ENCODE peak calls at places on chromosome 13, in four cellular contexts. B is stimulated activated CD8-positive, alpha-beta memory T cell treated with anti-CD3 and anti-CD28 coated beads, Interleukin-7, amount 100 ng/mL, for 4 hours; Z is naive thymus-derived CD8-positive, alpha-beta T cell; V is DND-41. C is an unnamed sample.

GRCh38 chr13:70518081-70518480 is 409.8 kb upstream of the KLHL1 start:
- DNase-seq in Z (no peak), B (no peak), V (no peak), C (no peak)

GRCh38 chr13:61728468-61728867 is 312.8 kb upstream of the PCDH20 start:
- DNase-seq in Z (no peak), B (no peak), V (no peak), C (no peak)

GRCh38 chr13:49404621-49405020 is 39.2 kb downstream of the CAB39L start:
- DNase-seq in Z (no peak), B (no peak), V (no peak), C (no peak)

GRCh38 chr13:98206946-98207345 is 29.9 kb upstream of the RNF113B start:
- DNase-seq in B (no peak), V (no peak), Z (no peak), C (no peak)

GRCh38 chr13:94921181-94921580 is 208.8 kb upstream of the SOX21 start:
- DNase-seq in V (no peak), B (no peak), Z (no peak), C (no peak)

GRCh38 chr13:40981361-40981760 is 37.8 kb downstream of the ELF1 start:
- DNase-seq in Z (no peak), B (no peak), V (no peak), C (no peak)

GRCh38 chr13:95301947-95302386 is 716 bp upstream of the ABCC4 start:
- DNase-seq in B (peak; percentile 8), V (no peak), Z (no peak), C (no peak)

GRCh38 chr13:37074703-37075102 is 15.2 kb upstream of the SUPT20H start:
- DNase-seq in V (no peak), Z (no peak), B (no peak), C (no peak)

GRCh38 chr13:106350208-106350607 is 185.3 kb downstream of the EFNB2 start:
- DNase-seq in V (no peak), B (no peak), Z (no peak), C (no peak)

GRCh38 chr13:95834134-95834765 is 157.3 kb downstream of the DNAJC3 start:
- DNase-seq in Z (peak; percentile 41), B (peak; percentile 13), V (peak; percentile 61), C (peak; percentile 58)

GRCh38 chr13:51935326-51936171 is 73.8 kb downstream of the CCDC70 start:
- DNase-seq in B (no peak), V (no peak), Z (no peak), C (no peak)

GRCh38 chr13:92315265-92315664 is 911.3 kb upstream of the GPC6 start:
- DNase-seq in B (no peak), V (no peak), Z (no peak), C (no peak)

GRCh38 chr13:47896546-47896945 is 104.5 kb downstream of the SUCLA2 start:
- DNase-seq in Z (no peak), V (no peak), B (no peak), C (no peak)

GRCh38 chr13:32650705-32651311 is 64.6 kb downstream of the PDS5B start:
- DNase-seq in B (peak; percentile 23), V (peak; percentile 63), Z (peak; percentile 34), C (peak; percentile 60)

GRCh38 chr13:60620611-60621395 is 223.8 kb downstream of the TDRD3 start:
- DNase-seq in V (no peak), Z (no peak), B (no peak), C (no peak)

GRCh38 chr13:99151516-99151915 is 49.1 kb upstream of the UBAC2 start:
- DNase-seq in V (no peak), B (no peak), Z (no peak), C (peak; percentile 23)

GRCh38 chr13:30216111-30216510 is 91.2 kb downstream of the KATNAL1 start:
- DNase-seq in Z (no peak), B (no peak), V (no peak), C (no peak)

GRCh38 chr13:105969761-105970160 is 565.7 kb downstream of the EFNB2 start:
- DNase-seq in Z (no peak), V (no peak), B (no peak), C (no peak)

GRCh38 chr13:99150575-99151370 is 49.9 kb upstream of the UBAC2 start:
- DNase-seq in B (no peak), Z (no peak), V (no peak), C (no peak)

GRCh38 chr13:71866173-71867091 is 572 bp downstream of the DACH1 start:
- DNase-seq in Z (no peak), V (peak; percentile 26), B (no peak), C (peak; percentile 32)

GRCh38 chr13:114264886-114265611 is 16.4 kb upstream of the UPF3A start:
- DNase-seq in Z (no peak), V (no peak), B (no peak), C (no peak)

GRCh38 chr13:70324519-70324918 is 216.3 kb upstream of the KLHL1 start:
- DNase-seq in V (no peak), Z (no peak), B (no peak), C (no peak)

GRCh38 chr13:99528547-99528946 is 27.3 kb downstream of the TM9SF2 start:
- DNase-seq in B (no peak), V (peak; percentile 22), Z (no peak), C (no peak)

GRCh38 chr13:111911141-111911720 is 155.7 kb upstream of the SOX1 start:
- DNase-seq in Z (no peak), B (no peak), V (no peak), C (no peak)

GRCh38 chr13:41900918-41901317 is 60.0 kb downstream of the VWA8 start:
- DNase-seq in B (no peak), V (no peak), Z (no peak), C (peak; percentile 10)

GRCh38 chr13:76725211-76725610 is 161.0 kb downstream of the KCTD12 start:
- DNase-seq in B (no peak), Z (no peak), V (no peak), C (no peak)

GRCh38 chr13:113622791-113623490 is 35.1 kb downstream of the ATP4B start:
- DNase-seq in Z (no peak), V (no peak), B (no peak), C (no peak)

GRCh38 chr13:22403144-22403543 is 732.3 kb downstream of the FGF9 start:
- DNase-seq in B (no peak), V (no peak), Z (no peak), C (no peak)

GRCh38 chr13:38981096-38981495 is 9.5 kb downstream of the STOML3 start:
- DNase-seq in V (no peak), Z (no peak), B (no peak), C (no peak)

GRCh38 chr13:111312944-111313590 is 7.4 kb upstream of the TEX29 start:
- DNase-seq in B (no peak), V (no peak), Z (no peak), C (no peak)

GRCh38 chr13:107516517-107516916 is 698.8 kb downstream of the LIG4 start:
- DNase-seq in Z (no peak), V (no peak), B (no peak), C (no peak)

GRCh38 chr13:94711561-94712286 is 621 bp downstream of the SOX21 start:
- DNase-seq in Z (no peak), B (no peak), V (no peak), C (no peak)

GRCh38 chr13:78604782-78605611 is 1.6 kb upstream of the POU4F1 start:
- DNase-seq in V (peak; percentile 79), Z (no peak), B (no peak), C (no peak)

GRCh38 chr13:113121183-113121927 is 1.2 kb upstream of the F10 start:
- DNase-seq in V (no peak), B (no peak), Z (no peak), C (no peak)

GRCh38 chr13:110875243-110875642 is 39.6 kb downstream of the ANKRD10 start:
- DNase-seq in B (no peak), Z (no peak), V (no peak), C (no peak)

GRCh38 chr13:32080328-32080744 is 48.8 kb downstream of the FRY start:
- DNase-seq in V (no peak), Z (no peak), B (no peak), C (no peak)

GRCh38 chr13:108656742-108657141 is 27.3 kb downstream of the MYO16 start:
- DNase-seq in V (no peak), B (no peak), Z (no peak), C (no peak)

C was measured in stimulated activated naive CD8-positive, alpha-beta T cell treated with anti-CD3 and anti-CD28 coated beads, Interleukin-15, Interleukin-2, amounts not matched to agents 100 U/mL and 50 U/mL, for 24 hours.